ENCODE peak calls at places on chromosome 7, in nine cellular contexts. I, G, J, Z, M, D, R, H and P are unnamed samples.

GRCh38 chr7:94364816-94365215 is 29.9 kb upstream of the COL1A2 start:
- DNase-seq in I (no peak), M (no peak), D (no peak), R (no peak), Z (no peak), J (no peak), H (no peak), G (no peak), P (no peak)

GRCh38 chr7:23294549-23295400 is 4.4 kb upstream of the MALSU1 start:
- DNase-seq in D (no peak), R (no peak), M (no peak), Z (no peak), J (no peak), G (no peak), I (no peak), H (no peak), P (no peak)

GRCh38 chr7:117645456-117646181 is 165.8 kb downstream of the CFTR start:
- DNase-seq in I (peak), H (no peak), Z (peak), D (no peak), R (peak), G (no peak), J (peak), M (no peak), P (peak)

GRCh38 chr7:123024989-123025758 is 29.7 kb upstream of the TAS2R16 start:
- DNase-seq in D (no peak), I (peak), M (no peak), H (no peak), Z (peak), J (no peak), G (no peak), R (peak), P (no peak)

GRCh38 chr7:141709318-141709717 is 1.2 kb downstream of the WEE2 start:
- DNase-seq in I (no peak), J (no peak), Z (no peak), R (no peak), M (no peak), D (no peak), H (no peak), G (no peak), P (no peak)

GRCh38 chr7:72017756-72018155 is 394.4 kb downstream of the CALN1 start:
- DNase-seq in I (no peak), G (no peak), Z (no peak), R (no peak), J (no peak), H (no peak), M (no peak), D (no peak), P (no peak)

GRCh38 chr7:108108131-108108530 is 22.0 kb downstream of the LAMB4 start:
- DNase-seq in J (no peak), Z (no peak), D (no peak), G (no peak), I (no peak), M (no peak), R (no peak), H (no peak), P (no peak)

GRCh38 chr7:67267914-67268313 is 271.3 kb downstream of the TYW1 start:
- DNase-seq in R (no peak), M (no peak), I (no peak), Z (no peak), H (no peak), D (no peak), J (no peak), G (no peak), P (no peak)

GRCh38 chr7:153193144-153193595 is 433.6 kb downstream of the ACTR3B start:
- DNase-seq in R (no peak), Z (no peak), I (no peak), G (no peak), H (no peak), D (peak), M (no peak), J (peak), P (no peak)

GRCh38 chr7:41134242-41134872 is 568.5 kb downstream of the INHBA start:
- DNase-seq in G (no peak), J (no peak), D (no peak), Z (peak), I (no peak), R (peak), M (no peak), H (no peak), P (no peak)

GRCh38 chr7:11702938-11703337 is 129.1 kb downstream of the THSD7A start:
- DNase-seq in H (no peak), R (no peak), J (no peak), M (no peak), Z (no peak), D (no peak), G (no peak), I (no peak), P (no peak)

GRCh38 chr7:30556854-30557644 is 37.6 kb upstream of the GARS1 start:
- DNase-seq in J (no peak), D (no peak), Z (peak), R (peak), I (peak), H (no peak), M (no peak), G (no peak), P (no peak)

GRCh38 chr7:36777855-36778254 is 53.6 kb upstream of the AOAH start:
- DNase-seq in Z (no peak), H (no peak), I (no peak), R (no peak), J (no peak), G (no peak), M (no peak), D (no peak), P (no peak)

GRCh38 chr7:44101966-44102845 is 1.9 kb upstream of the AEBP1 start:
- DNase-seq in M (no peak), I (no peak), G (no peak), D (no peak), R (peak), H (no peak), J (no peak), Z (peak), P (peak)

GRCh38 chr7:80018941-80019808 is 115.5 kb upstream of the GNAI1 start:
- DNase-seq in G (no peak), M (peak), R (peak), D (no peak), H (peak), J (peak), I (peak), Z (peak), P (no peak)

GRCh38 chr7:139738101-139738489 is 39.7 kb downstream of the HIPK2 start:
- DNase-seq in J (no peak), M (no peak), I (no peak), H (no peak), R (no peak), G (no peak), D (no peak), Z (peak), P (no peak)

GRCh38 chr7:23214423-23214822 is 32.2 kb upstream of the GPNMB start:
- DNase-seq in M (no peak), R (no peak), G (no peak), H (no peak), Z (no peak), D (no peak), I (no peak), J (no peak), P (no peak)

GRCh38 chr7:47204709-47205108 is 377.2 kb downstream of the TNS3 start:
- DNase-seq in I (no peak), J (no peak), D (no peak), R (no peak), H (no peak), G (no peak), Z (no peak), M (no peak), P (no peak)

GRCh38 chr7:46357851-46358250 is 436.8 kb upstream of the IGFBP3 start:
- DNase-seq in R (no peak), I (no peak), G (no peak), J (no peak), Z (no peak), H (no peak), M (no peak), D (no peak), P (no peak)

GRCh38 chr7:95871078-95871848 is 98.9 kb downstream of the DYNC1I1 start:
- DNase-seq in Z (peak), I (peak), G (no peak), J (peak), H (peak), M (peak), R (peak), D (no peak), P (no peak)

GRCh38 chr7:121244120-121244865 is 84.5 kb upstream of the WNT16 start:
- DNase-seq in D (no peak), I (no peak), J (no peak), G (no peak), R (no peak), Z (no peak), H (no peak), M (peak), P (no peak)

GRCh38 chr7:84948632-84949031 is 238.2 kb downstream of the SEMA3D start:
- DNase-seq in I (no peak), R (no peak), H (no peak), G (no peak), J (no peak), Z (no peak), D (no peak), M (no peak), P (no peak)

GRCh38 chr7:21967500-21968099 is 21.9 kb upstream of the CDCA7L start:
- DNase-seq in J (no peak), R (no peak), Z (peak), I (peak), D (no peak), M (peak), G (no peak), H (no peak), P (no peak)

GRCh38 chr7:73683916-73684693 is 708 bp downstream of the BUD23 start:
- DNase-seq in G (no peak), H (no peak), D (no peak), R (peak), Z (no peak), J (no peak), I (no peak), M (no peak), P (no peak)
- TF ChIP-seq CTCF in G (no peak), H (no peak), D (no peak), R (no peak), Z (no peak), J (no peak), I (no peak), M (no peak), P (no peak)

DNA sequence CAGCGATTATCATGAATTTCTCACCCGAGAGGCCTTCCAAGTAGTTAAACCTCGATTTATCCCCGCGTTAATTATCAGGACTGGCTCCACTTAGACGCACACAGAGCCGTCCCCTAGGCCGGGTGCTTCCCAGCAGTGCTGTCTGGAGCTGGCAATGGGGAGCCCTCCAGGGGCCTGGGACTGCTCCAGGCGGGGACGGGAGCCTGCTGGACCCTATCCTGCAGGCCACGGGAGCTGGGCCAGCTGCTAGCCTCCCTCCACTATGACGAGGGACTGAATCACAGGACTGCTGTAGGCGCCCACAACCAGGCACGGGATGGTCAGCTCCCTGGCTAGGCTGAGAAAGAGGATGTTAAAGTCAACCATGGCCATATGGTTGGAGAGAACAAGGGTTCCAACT is 229.1 kb downstream of the ELFN1 start:
- DNase-seq in J (no peak), D (peak), M (no peak), H (peak), I (peak), Z (peak), G (no peak), R (no peak), P (peak)
- TF ChIP-seq CTCF in J (no peak), D (no peak), M (no peak), H (no peak), I (no peak), Z (no peak), G (no peak), R (no peak), P (no peak)

GRCh38 chr7:231030-231857 is 38.9 kb downstream of the FAM20C start:
- DNase-seq in J (no peak), G (no peak), Z (no peak), R (no peak), M (no peak), I (no peak), D (no peak), H (no peak), P (no peak)
- TF ChIP-seq CTCF in J (no peak), G (no peak), Z (peak), R (peak), M (peak), I (peak), D (peak), H (peak), P (peak)

GRCh38 chr7:78746261-78746660 is 707.2 kb downstream of the MAGI2 start:
- DNase-seq in H (no peak), I (no peak), Z (no peak), G (no peak), D (no peak), M (no peak), R (no peak), J (no peak), P (no peak)
- TF ChIP-seq CTCF in H (no peak), I (no peak), Z (no peak), G (no peak), D (no peak), M (no peak), R (peak), J (no peak), P (no peak)

DNA sequence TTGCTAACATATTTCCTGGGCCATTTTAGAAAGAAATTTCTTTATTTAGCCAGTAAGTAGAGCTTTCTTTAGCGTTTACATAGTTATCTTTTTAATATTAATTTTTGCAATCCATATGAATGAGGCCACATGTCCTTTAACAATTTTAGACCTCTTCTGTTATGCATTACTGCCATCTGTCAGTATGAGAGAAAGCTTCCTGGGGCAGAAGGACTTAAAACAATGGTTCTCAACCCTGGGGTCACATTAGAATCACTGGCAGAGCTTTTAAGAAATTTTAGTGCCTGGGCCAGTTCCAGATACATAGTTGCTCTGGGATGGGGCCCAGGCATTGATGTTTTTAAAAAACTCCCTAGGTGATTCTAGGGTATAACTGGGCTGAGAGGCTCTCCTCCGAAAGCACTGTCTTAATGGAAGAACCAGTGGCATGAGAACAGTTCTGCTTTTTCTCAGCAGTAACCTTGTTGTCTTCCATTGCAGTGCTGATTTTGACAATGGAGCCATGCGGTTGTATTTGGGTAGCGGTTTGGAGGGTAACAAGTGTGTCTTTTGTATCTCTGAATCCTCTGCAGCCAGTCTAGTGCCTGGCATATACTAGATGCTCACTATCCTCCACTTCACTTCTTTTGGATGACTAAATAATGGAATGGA is 226.9 kb downstream of the AUTS2 start:
- DNase-seq in H (no peak), J (no peak), I (no peak), R (no peak), D (no peak), Z (no peak), G (no peak), M (no peak), P (no peak)
- TF ChIP-seq CTCF in H (no peak), J (no peak), I (peak), R (no peak), D (peak), Z (no peak), G (no peak), M (peak), P (peak)

DNA sequence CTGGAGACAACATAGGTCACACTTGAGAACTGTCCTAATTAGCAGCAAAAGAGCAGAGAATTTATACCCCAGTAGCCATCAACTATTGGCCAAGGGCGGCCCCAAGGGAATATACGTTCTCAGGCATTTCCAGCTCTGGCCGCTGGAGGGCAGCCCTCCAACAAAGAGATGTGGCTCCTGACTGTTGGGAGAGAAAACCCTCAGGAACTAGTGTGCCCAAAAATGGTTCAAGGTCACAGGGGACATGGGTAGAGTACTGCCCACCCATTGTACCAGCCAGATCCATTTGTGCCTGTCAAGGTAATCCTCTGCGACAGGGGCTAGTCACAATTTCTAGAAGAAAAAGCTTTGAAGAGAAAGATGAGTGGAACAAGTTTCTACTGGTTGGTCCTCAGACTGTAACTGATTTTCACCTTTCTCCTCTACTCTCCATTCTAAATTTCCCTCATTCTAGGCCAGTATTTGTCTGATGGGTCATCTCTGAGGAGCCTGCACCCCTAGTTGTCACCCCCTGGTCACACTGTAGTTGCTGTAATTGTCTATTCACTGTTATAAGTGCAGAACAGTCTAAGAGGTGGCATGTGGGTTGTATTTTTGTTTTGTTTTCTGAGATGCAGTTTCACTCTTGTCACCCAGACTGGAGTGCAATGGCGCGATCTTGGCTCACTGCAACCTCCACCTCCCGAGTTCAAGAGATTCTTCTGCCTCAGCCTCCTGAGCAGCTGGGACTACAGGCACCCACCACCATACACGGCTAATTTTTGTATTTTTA is 14.7 kb upstream of the C7orf33 start:
- DNase-seq in H (peak), D (peak), R (peak), I (peak), J (peak), M (peak), Z (peak), G (peak), P (peak)
- TF ChIP-seq CTCF in H (peak), D (peak), R (peak), I (peak), J (peak), M (peak), Z (peak), G (peak), P (peak)

DNA sequence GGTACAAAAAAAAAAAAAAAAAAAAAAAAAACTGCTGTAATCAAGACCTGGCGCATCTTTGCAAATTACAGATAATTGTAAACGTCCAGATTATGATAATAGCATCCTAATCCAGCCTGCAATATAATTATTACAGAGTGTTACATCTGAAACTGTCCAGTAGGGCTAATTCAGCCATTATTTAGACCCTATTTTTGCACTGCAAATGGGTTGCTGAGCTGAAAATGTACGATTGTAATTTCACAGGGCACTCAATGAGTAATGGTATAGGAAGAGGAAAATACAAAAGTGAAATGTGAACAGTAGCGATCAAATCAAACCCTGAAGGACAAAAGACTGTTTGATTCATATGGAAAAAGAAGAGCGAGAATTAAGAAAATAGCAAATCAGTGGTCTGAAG is 8.8 kb downstream of the DLX6 start:
- DNase-seq in H (no peak), M (no peak), Z (no peak), D (no peak), I (no peak), G (no peak), J (no peak), R (no peak), P (no peak)
- TF ChIP-seq CTCF in H (no peak), M (no peak), Z (no peak), D (no peak), I (no peak), G (no peak), J (no peak), R (no peak), P (no peak)